ENCODE peak calls at places on chromosomes 3 and 15, in ten cellular contexts. One of them, this sample, is unnamed.

GRCh38 chr3:197555281-197556261 is at the start of gene BDH1:
- DNase-seq in Caki2: no peak
- DNase-seq in activated CD8-positive, alpha-beta memory T cell treated with anti-CD3 and anti-CD28 coated beads, Interleukin-2, amount 50 U/mL, for 4 hours: peak
- DNase-seq in stimulated activated CD8-positive, alpha-beta memory T cell treated with anti-CD3 and anti-CD28 coated beads, Interleukin-7, amount 100 ng/mL, for 1 hour: peak
- DNase-seq in amniotic stem cell: no peak
- DNase-seq in NCI-H345: peak
- DNase-seq in mesenchymal stem cell: peak
- DNase-seq in A549: peak
- DNase-seq in neural progenitor cell: peak
- DNase-seq in activated naive CD8-positive, alpha-beta T cell treated with anti-CD3 and anti-CD28 coated beads, Interleukin-2, amount 50 U/mL, for 24 hours: peak
- DNase-seq in this sample: peak

GRCh38 chr3:187878776-187879524 is 133.7 kb upstream of the BCL6 start:
- DNase-seq in Caki2: no peak
- DNase-seq in activated CD8-positive, alpha-beta memory T cell treated with anti-CD3 and anti-CD28 coated beads, Interleukin-2, amount 50 U/mL, for 4 hours: no peak
- DNase-seq in stimulated activated CD8-positive, alpha-beta memory T cell treated with anti-CD3 and anti-CD28 coated beads, Interleukin-7, amount 100 ng/mL, for 1 hour: no peak
- DNase-seq in amniotic stem cell: no peak
- DNase-seq in NCI-H345: no peak
- DNase-seq in mesenchymal stem cell: no peak
- DNase-seq in A549: no peak
- DNase-seq in neural progenitor cell: no peak
- DNase-seq in activated naive CD8-positive, alpha-beta T cell treated with anti-CD3 and anti-CD28 coated beads, Interleukin-2, amount 50 U/mL, for 24 hours: no peak
- DNase-seq in this sample: no peak

GRCh38 chr3:195064300-195064931 is 206.5 kb downstream of the XXYLT1 start:
- DNase-seq in Caki2: no peak
- DNase-seq in activated CD8-positive, alpha-beta memory T cell treated with anti-CD3 and anti-CD28 coated beads, Interleukin-2, amount 50 U/mL, for 4 hours: no peak
- DNase-seq in stimulated activated CD8-positive, alpha-beta memory T cell treated with anti-CD3 and anti-CD28 coated beads, Interleukin-7, amount 100 ng/mL, for 1 hour: no peak
- DNase-seq in amniotic stem cell: no peak
- DNase-seq in NCI-H345: no peak
- DNase-seq in mesenchymal stem cell: no peak
- DNase-seq in A549: no peak
- DNase-seq in neural progenitor cell: no peak
- DNase-seq in activated naive CD8-positive, alpha-beta T cell treated with anti-CD3 and anti-CD28 coated beads, Interleukin-2, amount 50 U/mL, for 24 hours: no peak
- DNase-seq in this sample: no peak

GRCh38 chr3:122497425-122497824 is 17.3 kb downstream of the KPNA1 start:
- DNase-seq in Caki2: peak
- DNase-seq in activated CD8-positive, alpha-beta memory T cell treated with anti-CD3 and anti-CD28 coated beads, Interleukin-2, amount 50 U/mL, for 4 hours: no peak
- DNase-seq in stimulated activated CD8-positive, alpha-beta memory T cell treated with anti-CD3 and anti-CD28 coated beads, Interleukin-7, amount 100 ng/mL, for 1 hour: peak
- DNase-seq in amniotic stem cell: peak
- DNase-seq in NCI-H345: no peak
- DNase-seq in mesenchymal stem cell: peak
- DNase-seq in A549: no peak
- DNase-seq in neural progenitor cell: no peak
- DNase-seq in activated naive CD8-positive, alpha-beta T cell treated with anti-CD3 and anti-CD28 coated beads, Interleukin-2, amount 50 U/mL, for 24 hours: peak
- DNase-seq in this sample: no peak

GRCh38 chr3:97937205-97937604 is 35.0 kb downstream of the RIOX2 start:
- DNase-seq in Caki2: no peak
- DNase-seq in activated CD8-positive, alpha-beta memory T cell treated with anti-CD3 and anti-CD28 coated beads, Interleukin-2, amount 50 U/mL, for 4 hours: no peak
- DNase-seq in stimulated activated CD8-positive, alpha-beta memory T cell treated with anti-CD3 and anti-CD28 coated beads, Interleukin-7, amount 100 ng/mL, for 1 hour: no peak
- DNase-seq in amniotic stem cell: no peak
- DNase-seq in NCI-H345: no peak
- DNase-seq in mesenchymal stem cell: no peak
- DNase-seq in A549: no peak
- DNase-seq in neural progenitor cell: no peak
- DNase-seq in activated naive CD8-positive, alpha-beta T cell treated with anti-CD3 and anti-CD28 coated beads, Interleukin-2, amount 50 U/mL, for 24 hours: no peak
- DNase-seq in this sample: no peak

GRCh38 chr15:26051771-26052685 is 188.9 kb upstream of the ATP10A start:
- DNase-seq in Caki2: no peak
- DNase-seq in activated CD8-positive, alpha-beta memory T cell treated with anti-CD3 and anti-CD28 coated beads, Interleukin-2, amount 50 U/mL, for 4 hours: no peak
- DNase-seq in stimulated activated CD8-positive, alpha-beta memory T cell treated with anti-CD3 and anti-CD28 coated beads, Interleukin-7, amount 100 ng/mL, for 1 hour: no peak
- DNase-seq in amniotic stem cell: no peak
- DNase-seq in NCI-H345: no peak
- DNase-seq in mesenchymal stem cell: no peak
- DNase-seq in A549: no peak
- DNase-seq in neural progenitor cell: no peak
- DNase-seq in activated naive CD8-positive, alpha-beta T cell treated with anti-CD3 and anti-CD28 coated beads, Interleukin-2, amount 50 U/mL, for 24 hours: no peak
- DNase-seq in this sample: no peak

GRCh38 chr15:96695426-96695825 is 364.9 kb downstream of the NR2F2 start:
- DNase-seq in Caki2: no peak
- DNase-seq in activated CD8-positive, alpha-beta memory T cell treated with anti-CD3 and anti-CD28 coated beads, Interleukin-2, amount 50 U/mL, for 4 hours: no peak
- DNase-seq in stimulated activated CD8-positive, alpha-beta memory T cell treated with anti-CD3 and anti-CD28 coated beads, Interleukin-7, amount 100 ng/mL, for 1 hour: no peak
- DNase-seq in amniotic stem cell: no peak
- DNase-seq in NCI-H345: no peak
- DNase-seq in mesenchymal stem cell: no peak
- DNase-seq in A549: no peak
- DNase-seq in neural progenitor cell: no peak
- DNase-seq in activated naive CD8-positive, alpha-beta T cell treated with anti-CD3 and anti-CD28 coated beads, Interleukin-2, amount 50 U/mL, for 24 hours: no peak
- DNase-seq in this sample: no peak

GRCh38 chr15:87033056-87033455 is 953.4 kb downstream of the AGBL1 start:
- DNase-seq in Caki2: no peak
- DNase-seq in activated CD8-positive, alpha-beta memory T cell treated with anti-CD3 and anti-CD28 coated beads, Interleukin-2, amount 50 U/mL, for 4 hours: no peak
- DNase-seq in stimulated activated CD8-positive, alpha-beta memory T cell treated with anti-CD3 and anti-CD28 coated beads, Interleukin-7, amount 100 ng/mL, for 1 hour: no peak
- DNase-seq in amniotic stem cell: no peak
- DNase-seq in NCI-H345: no peak
- DNase-seq in mesenchymal stem cell: peak
- DNase-seq in A549: peak
- DNase-seq in neural progenitor cell: peak
- DNase-seq in activated naive CD8-positive, alpha-beta T cell treated with anti-CD3 and anti-CD28 coated beads, Interleukin-2, amount 50 U/mL, for 24 hours: no peak
- DNase-seq in this sample: no peak

GRCh38 chr3:41002104-41002503 is 197.2 kb upstream of the CTNNB1 start:
- DNase-seq in Caki2: no peak
- DNase-seq in activated CD8-positive, alpha-beta memory T cell treated with anti-CD3 and anti-CD28 coated beads, Interleukin-2, amount 50 U/mL, for 4 hours: no peak
- DNase-seq in stimulated activated CD8-positive, alpha-beta memory T cell treated with anti-CD3 and anti-CD28 coated beads, Interleukin-7, amount 100 ng/mL, for 1 hour: no peak
- DNase-seq in amniotic stem cell: no peak
- DNase-seq in NCI-H345: peak
- DNase-seq in mesenchymal stem cell: no peak
- DNase-seq in A549: no peak
- DNase-seq in neural progenitor cell: no peak
- DNase-seq in activated naive CD8-positive, alpha-beta T cell treated with anti-CD3 and anti-CD28 coated beads, Interleukin-2, amount 50 U/mL, for 24 hours: no peak
- DNase-seq in this sample: no peak

GRCh38 chr3:133135303-133135702 is 97.1 kb downstream of the TMEM108 start:
- DNase-seq in Caki2: no peak
- DNase-seq in activated CD8-positive, alpha-beta memory T cell treated with anti-CD3 and anti-CD28 coated beads, Interleukin-2, amount 50 U/mL, for 4 hours: no peak
- DNase-seq in stimulated activated CD8-positive, alpha-beta memory T cell treated with anti-CD3 and anti-CD28 coated beads, Interleukin-7, amount 100 ng/mL, for 1 hour: no peak
- DNase-seq in amniotic stem cell: no peak
- DNase-seq in NCI-H345: no peak
- DNase-seq in mesenchymal stem cell: no peak
- DNase-seq in A549: no peak
- DNase-seq in neural progenitor cell: no peak
- DNase-seq in activated naive CD8-positive, alpha-beta T cell treated with anti-CD3 and anti-CD28 coated beads, Interleukin-2, amount 50 U/mL, for 24 hours: no peak
- DNase-seq in this sample: no peak

GRCh38 chr3:172140499-172141391 is 101.4 kb downstream of the FNDC3B start:
- DNase-seq in Caki2: peak
- DNase-seq in activated CD8-positive, alpha-beta memory T cell treated with anti-CD3 and anti-CD28 coated beads, Interleukin-2, amount 50 U/mL, for 4 hours: no peak
- DNase-seq in stimulated activated CD8-positive, alpha-beta memory T cell treated with anti-CD3 and anti-CD28 coated beads, Interleukin-7, amount 100 ng/mL, for 1 hour: no peak
- DNase-seq in amniotic stem cell: peak
- DNase-seq in NCI-H345: no peak
- DNase-seq in mesenchymal stem cell: peak
- DNase-seq in A549: peak
- DNase-seq in neural progenitor cell: no peak
- DNase-seq in activated naive CD8-positive, alpha-beta T cell treated with anti-CD3 and anti-CD28 coated beads, Interleukin-2, amount 50 U/mL, for 24 hours: no peak
- DNase-seq in this sample: no peak

GRCh38 chr3:64392001-64392400 is 166.7 kb upstream of the PRICKLE2 start:
- DNase-seq in Caki2: no peak
- DNase-seq in activated CD8-positive, alpha-beta memory T cell treated with anti-CD3 and anti-CD28 coated beads, Interleukin-2, amount 50 U/mL, for 4 hours: no peak
- DNase-seq in stimulated activated CD8-positive, alpha-beta memory T cell treated with anti-CD3 and anti-CD28 coated beads, Interleukin-7, amount 100 ng/mL, for 1 hour: no peak
- DNase-seq in amniotic stem cell: no peak
- DNase-seq in NCI-H345: no peak
- DNase-seq in mesenchymal stem cell: peak
- DNase-seq in A549: no peak
- DNase-seq in neural progenitor cell: no peak
- DNase-seq in activated naive CD8-positive, alpha-beta T cell treated with anti-CD3 and anti-CD28 coated beads, Interleukin-2, amount 50 U/mL, for 24 hours: no peak
- DNase-seq in this sample: no peak

GRCh38 chr3:56355570-56356185 is 112.6 kb downstream of the ERC2 start:
- DNase-seq in Caki2: no peak
- DNase-seq in activated CD8-positive, alpha-beta memory T cell treated with anti-CD3 and anti-CD28 coated beads, Interleukin-2, amount 50 U/mL, for 4 hours: no peak
- DNase-seq in stimulated activated CD8-positive, alpha-beta memory T cell treated with anti-CD3 and anti-CD28 coated beads, Interleukin-7, amount 100 ng/mL, for 1 hour: no peak
- DNase-seq in amniotic stem cell: no peak
- DNase-seq in NCI-H345: no peak
- DNase-seq in mesenchymal stem cell: peak
- DNase-seq in A549: peak
- DNase-seq in neural progenitor cell: no peak
- DNase-seq in activated naive CD8-positive, alpha-beta T cell treated with anti-CD3 and anti-CD28 coated beads, Interleukin-2, amount 50 U/mL, for 24 hours: no peak
- DNase-seq in this sample: no peak

GRCh38 chr3:36763111-36763849 is 1.1 kb downstream of the DCLK3 start:
- DNase-seq in Caki2: no peak
- DNase-seq in activated CD8-positive, alpha-beta memory T cell treated with anti-CD3 and anti-CD28 coated beads, Interleukin-2, amount 50 U/mL, for 4 hours: no peak
- DNase-seq in stimulated activated CD8-positive, alpha-beta memory T cell treated with anti-CD3 and anti-CD28 coated beads, Interleukin-7, amount 100 ng/mL, for 1 hour: no peak
- DNase-seq in amniotic stem cell: no peak
- DNase-seq in NCI-H345: no peak
- DNase-seq in mesenchymal stem cell: no peak
- DNase-seq in A549: no peak
- DNase-seq in neural progenitor cell: no peak
- DNase-seq in activated naive CD8-positive, alpha-beta T cell treated with anti-CD3 and anti-CD28 coated beads, Interleukin-2, amount 50 U/mL, for 24 hours: no peak
- DNase-seq in this sample: no peak

GRCh38 chr3:127420825-127421224 is 133.0 kb upstream of the PRR20G start:
- DNase-seq in Caki2: no peak
- DNase-seq in activated CD8-positive, alpha-beta memory T cell treated with anti-CD3 and anti-CD28 coated beads, Interleukin-2, amount 50 U/mL, for 4 hours: no peak
- DNase-seq in stimulated activated CD8-positive, alpha-beta memory T cell treated with anti-CD3 and anti-CD28 coated beads, Interleukin-7, amount 100 ng/mL, for 1 hour: no peak
- DNase-seq in amniotic stem cell: no peak
- DNase-seq in NCI-H345: no peak
- DNase-seq in mesenchymal stem cell: no peak
- DNase-seq in A549: no peak
- DNase-seq in neural progenitor cell: peak
- DNase-seq in activated naive CD8-positive, alpha-beta T cell treated with anti-CD3 and anti-CD28 coated beads, Interleukin-2, amount 50 U/mL, for 24 hours: no peak
- DNase-seq in this sample: no peak

GRCh38 chr3:70184105-70184504 is 128.3 kb downstream of the MDFIC2 start:
- DNase-seq in Caki2: no peak
- DNase-seq in activated CD8-positive, alpha-beta memory T cell treated with anti-CD3 and anti-CD28 coated beads, Interleukin-2, amount 50 U/mL, for 4 hours: no peak
- DNase-seq in stimulated activated CD8-positive, alpha-beta memory T cell treated with anti-CD3 and anti-CD28 coated beads, Interleukin-7, amount 100 ng/mL, for 1 hour: no peak
- DNase-seq in amniotic stem cell: no peak
- DNase-seq in NCI-H345: no peak
- DNase-seq in mesenchymal stem cell: no peak
- DNase-seq in A549: no peak
- DNase-seq in neural progenitor cell: no peak
- DNase-seq in activated naive CD8-positive, alpha-beta T cell treated with anti-CD3 and anti-CD28 coated beads, Interleukin-2, amount 50 U/mL, for 24 hours: no peak
- DNase-seq in this sample: no peak

GRCh38 chr3:111285691-111286090 is 214.1 kb downstream of the NECTIN3 start:
- DNase-seq in Caki2: no peak
- DNase-seq in activated CD8-positive, alpha-beta memory T cell treated with anti-CD3 and anti-CD28 coated beads, Interleukin-2, amount 50 U/mL, for 4 hours: no peak
- DNase-seq in stimulated activated CD8-positive, alpha-beta memory T cell treated with anti-CD3 and anti-CD28 coated beads, Interleukin-7, amount 100 ng/mL, for 1 hour: no peak
- DNase-seq in amniotic stem cell: no peak
- DNase-seq in NCI-H345: no peak
- DNase-seq in mesenchymal stem cell: no peak
- DNase-seq in A549: no peak
- DNase-seq in neural progenitor cell: no peak
- DNase-seq in activated naive CD8-positive, alpha-beta T cell treated with anti-CD3 and anti-CD28 coated beads, Interleukin-2, amount 50 U/mL, for 24 hours: no peak
- DNase-seq in this sample: no peak

GRCh38 chr3:12194209-12194608 is 35.5 kb upstream of the TIMP4 start:
- DNase-seq in Caki2: peak
- DNase-seq in activated CD8-positive, alpha-beta memory T cell treated with anti-CD3 and anti-CD28 coated beads, Interleukin-2, amount 50 U/mL, for 4 hours: no peak
- DNase-seq in stimulated activated CD8-positive, alpha-beta memory T cell treated with anti-CD3 and anti-CD28 coated beads, Interleukin-7, amount 100 ng/mL, for 1 hour: no peak
- DNase-seq in amniotic stem cell: no peak
- DNase-seq in NCI-H345: no peak
- DNase-seq in mesenchymal stem cell: peak
- DNase-seq in A549: peak
- DNase-seq in neural progenitor cell: no peak
- DNase-seq in activated naive CD8-positive, alpha-beta T cell treated with anti-CD3 and anti-CD28 coated beads, Interleukin-2, amount 50 U/mL, for 24 hours: no peak
- DNase-seq in this sample: no peak

GRCh38 chr3:130463221-130463620 is 53.8 kb upstream of the COL6A6 start:
- DNase-seq in Caki2: no peak
- DNase-seq in activated CD8-positive, alpha-beta memory T cell treated with anti-CD3 and anti-CD28 coated beads, Interleukin-2, amount 50 U/mL, for 4 hours: no peak
- DNase-seq in stimulated activated CD8-positive, alpha-beta memory T cell treated with anti-CD3 and anti-CD28 coated beads, Interleukin-7, amount 100 ng/mL, for 1 hour: no peak
- DNase-seq in amniotic stem cell: no peak
- DNase-seq in NCI-H345: no peak
- DNase-seq in mesenchymal stem cell: no peak
- DNase-seq in A549: no peak
- DNase-seq in neural progenitor cell: no peak
- DNase-seq in activated naive CD8-positive, alpha-beta T cell treated with anti-CD3 and anti-CD28 coated beads, Interleukin-2, amount 50 U/mL, for 24 hours: no peak
- DNase-seq in this sample: no peak

GRCh38 chr15:41494190-41494921 is 682 bp downstream of the ITPKA start:
- DNase-seq in Caki2: peak
- DNase-seq in activated CD8-positive, alpha-beta memory T cell treated with anti-CD3 and anti-CD28 coated beads, Interleukin-2, amount 50 U/mL, for 4 hours: peak
- DNase-seq in stimulated activated CD8-positive, alpha-beta memory T cell treated with anti-CD3 and anti-CD28 coated beads, Interleukin-7, amount 100 ng/mL, for 1 hour: no peak
- DNase-seq in amniotic stem cell: no peak
- DNase-seq in NCI-H345: peak
- DNase-seq in mesenchymal stem cell: no peak
- DNase-seq in A549: peak
- DNase-seq in neural progenitor cell: peak
- DNase-seq in activated naive CD8-positive, alpha-beta T cell treated with anti-CD3 and anti-CD28 coated beads, Interleukin-2, amount 50 U/mL, for 24 hours: no peak
- DNase-seq in this sample: no peak

GRCh38 chr3:8482960-8483665 is 18.5 kb upstream of the LMCD1 start:
- DNase-seq in Caki2: peak
- DNase-seq in activated CD8-positive, alpha-beta memory T cell treated with anti-CD3 and anti-CD28 coated beads, Interleukin-2, amount 50 U/mL, for 4 hours: no peak
- DNase-seq in stimulated activated CD8-positive, alpha-beta memory T cell treated with anti-CD3 and anti-CD28 coated beads, Interleukin-7, amount 100 ng/mL, for 1 hour: no peak
- DNase-seq in amniotic stem cell: peak
- DNase-seq in NCI-H345: peak
- DNase-seq in mesenchymal stem cell: peak
- DNase-seq in A549: peak
- DNase-seq in neural progenitor cell: no peak
- DNase-seq in activated naive CD8-positive, alpha-beta T cell treated with anti-CD3 and anti-CD28 coated beads, Interleukin-2, amount 50 U/mL, for 24 hours: no peak
- DNase-seq in this sample: no peak

GRCh38 chr3:134606033-134607025 is 44.5 kb downstream of the KY start:
- DNase-seq in Caki2: no peak
- DNase-seq in activated CD8-positive, alpha-beta memory T cell treated with anti-CD3 and anti-CD28 coated beads, Interleukin-2, amount 50 U/mL, for 4 hours: no peak
- DNase-seq in stimulated activated CD8-positive, alpha-beta memory T cell treated with anti-CD3 and anti-CD28 coated beads, Interleukin-7, amount 100 ng/mL, for 1 hour: no peak
- DNase-seq in amniotic stem cell: no peak
- DNase-seq in NCI-H345: peak
- DNase-seq in mesenchymal stem cell: no peak
- DNase-seq in A549: no peak
- DNase-seq in neural progenitor cell: no peak
- DNase-seq in activated naive CD8-positive, alpha-beta T cell treated with anti-CD3 and anti-CD28 coated beads, Interleukin-2, amount 50 U/mL, for 24 hours: no peak
- DNase-seq in this sample: no peak

GRCh38 chr15:62964251-62964650 is 78.3 kb upstream of the TPM1 start:
- DNase-seq in Caki2: no peak
- DNase-seq in activated CD8-positive, alpha-beta memory T cell treated with anti-CD3 and anti-CD28 coated beads, Interleukin-2, amount 50 U/mL, for 4 hours: no peak
- DNase-seq in stimulated activated CD8-positive, alpha-beta memory T cell treated with anti-CD3 and anti-CD28 coated beads, Interleukin-7, amount 100 ng/mL, for 1 hour: no peak
- DNase-seq in amniotic stem cell: no peak
- DNase-seq in NCI-H345: no peak
- DNase-seq in mesenchymal stem cell: no peak
- DNase-seq in A549: no peak
- DNase-seq in neural progenitor cell: peak
- DNase-seq in activated naive CD8-positive, alpha-beta T cell treated with anti-CD3 and anti-CD28 coated beads, Interleukin-2, amount 50 U/mL, for 24 hours: no peak
- DNase-seq in this sample: no peak

GRCh38 chr15:96514607-96515285 is 184.2 kb downstream of the NR2F2 start:
- DNase-seq in Caki2: no peak
- DNase-seq in activated CD8-positive, alpha-beta memory T cell treated with anti-CD3 and anti-CD28 coated beads, Interleukin-2, amount 50 U/mL, for 4 hours: no peak
- DNase-seq in stimulated activated CD8-positive, alpha-beta memory T cell treated with anti-CD3 and anti-CD28 coated beads, Interleukin-7, amount 100 ng/mL, for 1 hour: no peak
- DNase-seq in amniotic stem cell: no peak
- DNase-seq in NCI-H345: no peak
- DNase-seq in mesenchymal stem cell: no peak
- DNase-seq in A549: no peak
- DNase-seq in neural progenitor cell: no peak
- DNase-seq in activated naive CD8-positive, alpha-beta T cell treated with anti-CD3 and anti-CD28 coated beads, Interleukin-2, amount 50 U/mL, for 24 hours: no peak
- DNase-seq in this sample: no peak

GRCh38 chr15:49187537-49188245 is 17.6 kb downstream of the GALK2 start:
- DNase-seq in Caki2: no peak
- DNase-seq in activated CD8-positive, alpha-beta memory T cell treated with anti-CD3 and anti-CD28 coated beads, Interleukin-2, amount 50 U/mL, for 4 hours: no peak
- DNase-seq in stimulated activated CD8-positive, alpha-beta memory T cell treated with anti-CD3 and anti-CD28 coated beads, Interleukin-7, amount 100 ng/mL, for 1 hour: no peak
- DNase-seq in amniotic stem cell: no peak
- DNase-seq in NCI-H345: no peak
- DNase-seq in mesenchymal stem cell: peak
- DNase-seq in A549: peak
- DNase-seq in neural progenitor cell: no peak
- DNase-seq in activated naive CD8-positive, alpha-beta T cell treated with anti-CD3 and anti-CD28 coated beads, Interleukin-2, amount 50 U/mL, for 24 hours: no peak
- DNase-seq in this sample: no peak

GRCh38 chr15:101505610-101506337 is 16.3 kb upstream of the PCSK6 start:
- DNase-seq in Caki2: no peak
- DNase-seq in activated CD8-positive, alpha-beta memory T cell treated with anti-CD3 and anti-CD28 coated beads, Interleukin-2, amount 50 U/mL, for 4 hours: no peak
- DNase-seq in stimulated activated CD8-positive, alpha-beta memory T cell treated with anti-CD3 and anti-CD28 coated beads, Interleukin-7, amount 100 ng/mL, for 1 hour: no peak
- DNase-seq in amniotic stem cell: no peak
- DNase-seq in NCI-H345: no peak
- DNase-seq in mesenchymal stem cell: no peak
- DNase-seq in A549: no peak
- DNase-seq in neural progenitor cell: no peak
- DNase-seq in activated naive CD8-positive, alpha-beta T cell treated with anti-CD3 and anti-CD28 coated beads, Interleukin-2, amount 50 U/mL, for 24 hours: no peak
- DNase-seq in this sample: no peak

GRCh38 chr3:127728417-127728816 is 55.7 kb downstream of the ABTB1 start:
- DNase-seq in Caki2: no peak
- DNase-seq in activated CD8-positive, alpha-beta memory T cell treated with anti-CD3 and anti-CD28 coated beads, Interleukin-2, amount 50 U/mL, for 4 hours: no peak
- DNase-seq in stimulated activated CD8-positive, alpha-beta memory T cell treated with anti-CD3 and anti-CD28 coated beads, Interleukin-7, amount 100 ng/mL, for 1 hour: no peak
- DNase-seq in amniotic stem cell: no peak
- DNase-seq in NCI-H345: peak
- DNase-seq in mesenchymal stem cell: peak
- DNase-seq in A549: no peak
- DNase-seq in neural progenitor cell: no peak
- DNase-seq in activated naive CD8-positive, alpha-beta T cell treated with anti-CD3 and anti-CD28 coated beads, Interleukin-2, amount 50 U/mL, for 24 hours: no peak
- DNase-seq in this sample: no peak

GRCh38 chr15:29289179-29289578 is 19.6 kb upstream of the NSMCE3 start:
- DNase-seq in Caki2: no peak
- DNase-seq in activated CD8-positive, alpha-beta memory T cell treated with anti-CD3 and anti-CD28 coated beads, Interleukin-2, amount 50 U/mL, for 4 hours: no peak
- DNase-seq in stimulated activated CD8-positive, alpha-beta memory T cell treated with anti-CD3 and anti-CD28 coated beads, Interleukin-7, amount 100 ng/mL, for 1 hour: no peak
- DNase-seq in amniotic stem cell: no peak
- DNase-seq in NCI-H345: no peak
- DNase-seq in mesenchymal stem cell: no peak
- DNase-seq in A549: no peak
- DNase-seq in neural progenitor cell: no peak
- DNase-seq in activated naive CD8-positive, alpha-beta T cell treated with anti-CD3 and anti-CD28 coated beads, Interleukin-2, amount 50 U/mL, for 24 hours: no peak
- DNase-seq in this sample: no peak